ENCODE peak calls at places on chromosome 18, in seven cellular contexts. N, Q, O, D, C, J and W are unnamed samples. For H3K36me3, the result is how much of the 10 kb centered on the place peaks cover.

GRCh38 chr18:886076-886475 is 18.6 kb upstream of the ADCYAP1 start:
- DNase-seq in N (no peak), O (no peak), Q (no peak), C (no peak), D (no peak), J (no peak), W (no peak)

GRCh38 chr18:57210711-57211411 is 64.0 kb downstream of the BOD1L2 start:
- DNase-seq in O (no peak), N (peak), D (peak), J (no peak), C (peak), Q (peak), W (no peak)

GRCh38 chr18:69580107-69580506 is 179.4 kb downstream of the DOK6 start:
- DNase-seq in D (peak), N (no peak), Q (peak), O (no peak), J (no peak), C (no peak), W (no peak)

GRCh38 chr18:39486268-39486667 is 1920.7 kb upstream of the CELF4 start:
- DNase-seq in J (no peak), Q (no peak), D (no peak), C (no peak), O (no peak), N (no peak), W (no peak)

GRCh38 chr18:36889742-36890141 is 60.8 kb downstream of the KIAA1328 start:
- DNase-seq in J (no peak), O (no peak), Q (peak), C (no peak), N (no peak), D (no peak), W (no peak)

GRCh38 chr18:63319383-63320040 is at the start of gene BCL2:
- DNase-seq in O (no peak), D (no peak), C (peak), Q (peak), N (peak), J (peak), W (no peak)

GRCh38 chr18:5424903-5425302 is 118.9 kb downstream of the EPB41L3 start:
- DNase-seq in O (no peak), C (no peak), Q (peak), D (peak), J (no peak), N (no peak), W (no peak)

GRCh38 chr18:21064347-21064746 is 47.3 kb downstream of the ROCK1 start:
- DNase-seq in D (no peak), N (no peak), J (no peak), O (no peak), C (no peak), Q (no peak), W (no peak)

GRCh38 chr18:75255113-75255512 is 44.5 kb downstream of the TSHZ1 start:
- DNase-seq in J (no peak), C (no peak), D (no peak), Q (no peak), N (no peak), O (no peak), W (no peak)

GRCh38 chr18:51491678-51492372 is 294.3 kb upstream of the MEX3C start:
- DNase-seq in C (no peak), N (no peak), O (no peak), J (no peak), D (no peak), Q (peak), W (no peak)

GRCh38 chr18:13730486-13730885 is 4.0 kb downstream of the RNMT start:
- DNase-seq in Q (no peak), J (no peak), C (no peak), D (no peak), O (no peak), N (no peak), W (no peak)

GRCh38 chr18:74532511-74533025 is 1.7 kb upstream of the CNDP1 start:
- DNase-seq in C (no peak), Q (no peak), D (no peak), N (no peak), O (no peak), J (peak), W (no peak)

GRCh38 chr18:46039967-46040746 is 31.9 kb downstream of the PSTPIP2 start:
- DNase-seq in J (no peak), C (no peak), Q (no peak), O (no peak), N (no peak), D (no peak), W (no peak)

GRCh38 chr18:48933578-48934399 is 17.0 kb downstream of the SMAD7 start:
- DNase-seq in C (no peak), D (no peak), J (peak), O (no peak), N (no peak), Q (peak), W (peak)

GRCh38 chr18:8744038-8744437 is 38.7 kb downstream of the MTCL1 start:
- DNase-seq in O (no peak), D (no peak), J (no peak), C (no peak), N (no peak), Q (no peak), W (no peak)
- H3K36me3 ChIP-seq in O (under half), D (under half), J (under half), C (under half), N (under half), Q (under half), W (under half)

GRCh38 chr18:58716046-58716766 is 44.9 kb downstream of the MALT1 start:
- DNase-seq in N (no peak), J (no peak), O (no peak), C (no peak), D (no peak), Q (no peak), W (no peak)
- H3K27ac ChIP-seq in N (no peak), J (no peak), O (no peak), C (no peak), D (no peak), Q (no peak), W (no peak)

DNA sequence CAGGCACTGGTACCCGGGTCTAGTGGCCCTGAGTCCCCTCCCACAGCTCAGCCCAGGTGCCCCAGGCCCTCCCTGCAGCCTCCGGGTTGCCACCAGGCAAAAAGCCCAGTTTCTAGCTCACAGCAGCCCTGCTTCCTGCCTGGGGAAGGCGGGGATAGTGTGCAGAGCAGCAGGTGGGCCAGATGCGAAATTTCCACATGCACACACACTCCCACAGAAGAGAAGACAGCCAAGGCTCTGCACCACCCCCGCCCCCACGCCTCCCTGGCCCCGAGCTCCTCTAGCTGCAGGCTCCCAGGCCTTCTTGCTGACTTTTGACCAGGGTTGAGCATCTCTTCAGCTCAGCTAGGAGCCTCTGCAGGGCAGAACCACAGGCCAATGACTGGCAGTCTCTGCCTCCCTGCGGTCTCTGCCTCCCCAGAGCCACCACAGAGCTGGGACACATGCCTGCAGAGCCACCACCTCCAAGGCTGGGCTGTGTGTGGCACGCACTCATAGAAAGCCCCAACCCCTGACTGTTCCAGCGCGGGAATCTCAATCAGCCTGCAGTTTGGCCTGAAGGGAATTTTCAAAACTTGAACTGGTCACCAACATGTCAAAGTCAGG is 7.2 kb downstream of the SLC66A2 start:
- DNase-seq in N (peak), O (no peak), D (no peak), C (peak), J (no peak), Q (no peak), W (no peak)
- H3K36me3 ChIP-seq in N (under half), O (under half), D (under half), C (under half), J (under half), Q (under half), W (under half)

GRCh38 chr18:31102941-31103340 is 720 bp upstream of the DSC2 start:
- DNase-seq in C (no peak), O (no peak), J (no peak), Q (no peak), N (no peak), D (no peak), W (no peak)

GRCh38 chr18:31101148-31102019 is 837 bp downstream of the DSC2 start:
- DNase-seq in O (no peak), N (peak), Q (no peak), C (peak), J (peak), D (peak), W (peak)

GRCh38 chr18:31100598-31101147 is 1.5 kb downstream of the DSC2 start:
- DNase-seq in O (no peak), C (peak), J (no peak), Q (no peak), N (peak), D (peak), W (peak)

GRCh38 chr18:31103423-31103822 is 1.2 kb upstream of the DSC2 start:
- DNase-seq in O (no peak), Q (no peak), J (no peak), D (no peak), C (no peak), N (no peak), W (no peak)

DNA sequence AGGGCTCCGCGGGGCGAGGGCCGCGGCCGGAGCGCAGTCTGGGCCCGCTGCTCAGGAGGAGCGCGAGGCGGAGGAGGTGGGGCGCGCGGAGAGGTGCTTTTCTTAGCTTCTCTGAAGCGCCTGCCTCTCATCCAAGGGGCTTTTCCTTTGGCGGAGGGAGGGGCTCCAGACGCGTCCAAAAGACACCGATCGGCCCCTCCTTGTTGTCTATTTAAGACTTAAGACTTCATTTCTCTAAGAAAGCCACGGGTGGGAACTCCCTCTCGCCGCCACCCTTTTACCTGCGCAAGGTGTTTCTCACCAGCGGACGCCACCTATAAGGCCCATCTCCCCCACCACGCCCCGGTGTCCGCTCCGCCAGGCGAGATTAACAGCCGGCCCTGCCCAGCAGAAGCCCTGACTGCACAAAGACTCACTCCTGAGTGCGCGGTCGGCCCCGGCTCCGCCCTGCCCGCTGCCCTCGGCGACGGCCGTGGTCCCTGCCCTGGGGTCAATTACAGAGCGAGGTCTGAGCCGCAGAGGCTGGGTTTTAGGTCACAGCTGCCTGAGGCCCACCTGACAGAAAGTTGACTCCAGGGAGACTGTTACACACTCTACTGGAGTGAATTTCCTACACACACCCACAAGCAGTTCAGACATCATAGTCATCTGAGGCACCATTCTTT is at the start of gene DSC2:
- DNase-seq in D (peak), C (peak), N (peak), J (no peak), Q (no peak), O (no peak), W (peak)
- H3K27ac ChIP-seq in D (peak), C (peak), N (peak), J (peak), Q (no peak), O (peak), W (peak)